ENCODE peak calls at places on chromosomes 7 and 10, in six cellular contexts. P is NCI-H774; W is lung; A is cardiac fibroblast; T is central memory CD4-positive, alpha-beta T cell; B is fibroblast of pulmonary artery. L is an unnamed sample.

GRCh38 chr10:118912961-118913360 is 116.6 kb upstream of the NANOS1 start:
- DNase-seq in T (no peak), A (peak; percentile 68), B (peak; percentile 60), P (no peak), W (no peak), L (no peak)

GRCh38 chr7:37440738-37441404 is 7.8 kb downstream of the ELMO1 start:
- DNase-seq in W (no peak), T (peak; percentile 41), A (no peak), B (no peak), P (no peak), L (peak; percentile 38)

GRCh38 chr10:108204528-108205313 is 1040.2 kb upstream of the SORCS1 start:
- DNase-seq in T (no peak), P (peak; percentile 2), W (no peak), A (peak; percentile 15), B (peak; percentile 14), L (no peak)

GRCh38 chr7:105396566-105396965 is 7.8 kb upstream of the SRPK2 start:
- DNase-seq in T (no peak), P (no peak), B (no peak), A (no peak), W (no peak), L (no peak)

GRCh38 chr10:108465871-108466641 is 1301.5 kb upstream of the SORCS1 start:
- DNase-seq in P (no peak), T (no peak), A (peak; percentile 20), B (peak; percentile 2), W (peak; percentile 29), L (no peak)

GRCh38 chr10:75502838-75503237 is 71.4 kb downstream of the LRMDA start:
- DNase-seq in A (no peak), P (no peak), B (no peak), T (no peak), W (no peak), L (no peak)

GRCh38 chr10:6843477-6843876 is 263.4 kb upstream of the PRKCQ start:
- DNase-seq in W (no peak), P (no peak), A (no peak), T (no peak), B (peak; percentile 2), L (no peak)

GRCh38 chr7:39526676-39527075 is 39.5 kb upstream of the YAE1 start:
- DNase-seq in P (no peak), A (no peak), B (no peak), W (no peak), T (no peak), L (no peak)

GRCh38 chr10:114367041-114367675 is 37.1 kb downstream of the AFAP1L2 start:
- DNase-seq in P (no peak), B (peak; percentile 27), A (peak; percentile 43), T (no peak), W (no peak), L (no peak)

GRCh38 chr10:48215983-48216505 is 58.5 kb downstream of the FRMPD2 start:
- DNase-seq in P (no peak), W (no peak), T (no peak), B (no peak), A (no peak), L (no peak)

GRCh38 chr10:3853547-3853989 is 68.6 kb upstream of the KLF6 start:
- DNase-seq in T (no peak), A (no peak), B (peak; percentile 24), W (peak; percentile 73), P (no peak), L (no peak)

GRCh38 chr7:29588212-29588611 is 24.6 kb downstream of the PRR15 start:
- DNase-seq in W (no peak), P (no peak), B (no peak), T (no peak), A (no peak), L (no peak)

GRCh38 chr7:2680256-2680655 is 7.7 kb upstream of the AMZ1 start:
- DNase-seq in A (no peak), W (no peak), B (no peak), P (no peak), T (no peak), L (no peak)

GRCh38 chr10:19200211-19200610 is 151.6 kb downstream of the MALRD1 start:
- DNase-seq in T (no peak), A (no peak), W (no peak), P (no peak), B (no peak), L (no peak)

GRCh38 chr7:48301201-48301600 is 129.9 kb downstream of the ABCA13 start:
- DNase-seq in A (no peak), P (no peak), W (no peak), T (no peak), B (no peak), L (no peak)

GRCh38 chr10:11610855-11611247 is 599 bp downstream of the USP6NL start:
- DNase-seq in B (peak; percentile 52), T (peak; percentile 19), A (peak; percentile 49), P (no peak), W (peak; percentile 43), L (peak; percentile 29)

GRCh38 chr10:29482591-29483421 is 152.0 kb downstream of the SVIL start:
- DNase-seq in P (no peak), T (no peak), W (no peak), B (peak; percentile 63), A (peak; percentile 60), L (no peak)

GRCh38 chr7:121159553-121159952 is 169.2 kb upstream of the WNT16 start:
- DNase-seq in P (no peak), T (no peak), W (no peak), B (no peak), A (no peak), L (no peak)

GRCh38 chr7:101163281-101164070 is 1.9 kb downstream of the VGF start:
- DNase-seq in P (peak; percentile 42), T (no peak), B (no peak), W (no peak), A (no peak), L (no peak)

GRCh38 chr7:74429153-74429747 is 24.5 kb upstream of the GTF2IRD1 start:
- DNase-seq in W (no peak), T (no peak), P (no peak), B (peak; percentile 73), A (peak; percentile 80), L (no peak)

GRCh38 chr10:131859341-131860020 is 41.3 kb upstream of the PPP2R2D start:
- DNase-seq in A (no peak), B (no peak), T (no peak), P (no peak), W (no peak), L (no peak)

GRCh38 chr7:149620961-149621360 is 123.4 kb upstream of the ZNF746 start:
- DNase-seq in A (no peak), B (no peak), T (no peak), W (no peak), P (no peak), L (no peak)

GRCh38 chr7:130131964-130132875 is 61.9 kb downstream of the KLHDC10 start:
- DNase-seq in P (no peak), B (no peak), A (no peak), T (no peak), W (no peak), L (no peak)

GRCh38 chr10:15325243-15326002 is 45.7 kb downstream of the FAM171A1 start:
- DNase-seq in P (no peak), A (peak; percentile 86), B (peak; percentile 93), T (no peak), W (no peak), L (no peak)

GRCh38 chr7:138886501-138886917 is 88.5 kb upstream of the ATP6V0A4 start:
- DNase-seq in A (peak; percentile 83), B (peak; percentile 85), T (peak; percentile 73), P (no peak), W (no peak), L (peak; percentile 78)

GRCh38 chr10:98924526-98924925 is 311.1 kb downstream of the HPSE2 start:
- DNase-seq in W (no peak), A (no peak), T (no peak), P (no peak), B (no peak), L (no peak)

GRCh38 chr7:134702366-134703240 is 56.0 kb downstream of the BPGM start:
- DNase-seq in P (no peak), A (peak; percentile 61), B (no peak), W (no peak), T (no peak), L (no peak)

GRCh38 chr7:101125989-101126650 is 784 bp upstream of the SERPINE1 start:
- DNase-seq in T (no peak), W (peak; percentile 44), P (no peak), A (peak; percentile 89), B (peak; percentile 94), L (no peak)

GRCh38 chr7:93245525-93246432 is 13.6 kb downstream of the VPS50 start:
- DNase-seq in T (peak; percentile 42), B (peak; percentile 62), P (peak; percentile 44), A (peak; percentile 53), W (no peak), L (peak; percentile 46)

L was measured in CD4-positive, alpha-beta memory T cell.